ENCODE peak calls at places on chromosomes 13 and 19, in nine cellular contexts. One of them, this sample, is unnamed.

GRCh38 chr19:52248256-52248655 is 21.1 kb upstream of the ZNF766 start:
- DNase-seq in heart right ventricle: peak; percentile 31
- DNase-seq in choroid plexus epithelial cell: peak; percentile 73
- DNase-seq in KBM-7: peak; percentile 41
- DNase-seq in cardiac muscle cell: peak; percentile 62
- DNase-seq in OCI-LY7: peak; percentile 28
- DNase-seq in AG04449: no peak
- DNase-seq in stimulated activated CD4-positive, alpha-beta T cell treated with anti-CD3 and anti-CD28 coated beads, Interleukin-1b, Interleukin-23, amount 100 ng/mL, for 1 hour: no peak
- DNase-seq in WERI-Rb-1: peak; percentile 77
- DNase-seq in this sample: peak; percentile 56

GRCh38 chr19:55703790-55704215 is 28.8 kb downstream of the EPN1 start:
- DNase-seq in heart right ventricle: peak; percentile 60
- DNase-seq in choroid plexus epithelial cell: peak; percentile 36
- DNase-seq in KBM-7: no peak
- DNase-seq in cardiac muscle cell: peak; percentile 38
- DNase-seq in OCI-LY7: peak; percentile 19
- DNase-seq in AG04449: no peak
- DNase-seq in stimulated activated CD4-positive, alpha-beta T cell treated with anti-CD3 and anti-CD28 coated beads, Interleukin-1b, Interleukin-23, amount 100 ng/mL, for 1 hour: no peak
- DNase-seq in WERI-Rb-1: no peak
- DNase-seq in this sample: peak; percentile 39

GRCh38 chr19:50647879-50648615 is 1.2 kb upstream of the C19orf81 start:
- DNase-seq in heart right ventricle: no peak
- DNase-seq in choroid plexus epithelial cell: no peak
- DNase-seq in KBM-7: no peak
- DNase-seq in cardiac muscle cell: no peak
- DNase-seq in OCI-LY7: peak; percentile 22
- DNase-seq in AG04449: no peak
- DNase-seq in stimulated activated CD4-positive, alpha-beta T cell treated with anti-CD3 and anti-CD28 coated beads, Interleukin-1b, Interleukin-23, amount 100 ng/mL, for 1 hour: no peak
- DNase-seq in WERI-Rb-1: no peak
- DNase-seq in this sample: no peak

GRCh38 chr19:55372316-55373081 is 2.2 kb upstream of the IL11 start:
- DNase-seq in heart right ventricle: no peak
- DNase-seq in choroid plexus epithelial cell: no peak
- DNase-seq in KBM-7: no peak
- DNase-seq in cardiac muscle cell: peak; percentile 36
- DNase-seq in OCI-LY7: no peak
- DNase-seq in AG04449: no peak
- DNase-seq in stimulated activated CD4-positive, alpha-beta T cell treated with anti-CD3 and anti-CD28 coated beads, Interleukin-1b, Interleukin-23, amount 100 ng/mL, for 1 hour: no peak
- DNase-seq in WERI-Rb-1: no peak
- DNase-seq in this sample: no peak

GRCh38 chr13:99415851-99416331 is 85.4 kb upstream of the TM9SF2 start:
- DNase-seq in heart right ventricle: no peak
- DNase-seq in choroid plexus epithelial cell: no peak
- DNase-seq in KBM-7: no peak
- DNase-seq in cardiac muscle cell: no peak
- DNase-seq in OCI-LY7: no peak
- DNase-seq in AG04449: no peak
- DNase-seq in stimulated activated CD4-positive, alpha-beta T cell treated with anti-CD3 and anti-CD28 coated beads, Interleukin-1b, Interleukin-23, amount 100 ng/mL, for 1 hour: no peak
- DNase-seq in WERI-Rb-1: no peak
- DNase-seq in this sample: no peak

GRCh38 chr19:50531171-50531612 is 17.5 kb upstream of the ASPDH start:
- DNase-seq in heart right ventricle: no peak
- DNase-seq in choroid plexus epithelial cell: no peak
- DNase-seq in KBM-7: no peak
- DNase-seq in cardiac muscle cell: no peak
- DNase-seq in OCI-LY7: no peak
- DNase-seq in AG04449: no peak
- DNase-seq in stimulated activated CD4-positive, alpha-beta T cell treated with anti-CD3 and anti-CD28 coated beads, Interleukin-1b, Interleukin-23, amount 100 ng/mL, for 1 hour: no peak
- DNase-seq in WERI-Rb-1: no peak
- DNase-seq in this sample: no peak

GRCh38 chr19:1379961-1380489 is 3.7 kb upstream of the NDUFS7 start:
- DNase-seq in heart right ventricle: no peak
- DNase-seq in choroid plexus epithelial cell: no peak
- DNase-seq in KBM-7: no peak
- DNase-seq in cardiac muscle cell: no peak
- DNase-seq in OCI-LY7: no peak
- DNase-seq in AG04449: no peak
- DNase-seq in stimulated activated CD4-positive, alpha-beta T cell treated with anti-CD3 and anti-CD28 coated beads, Interleukin-1b, Interleukin-23, amount 100 ng/mL, for 1 hour: no peak
- DNase-seq in WERI-Rb-1: no peak
- DNase-seq in this sample: no peak

GRCh38 chr13:108915095-108915633 is 285.8 kb downstream of the MYO16 start:
- DNase-seq in heart right ventricle: no peak
- DNase-seq in choroid plexus epithelial cell: peak; percentile 88
- DNase-seq in KBM-7: peak; percentile 49
- DNase-seq in cardiac muscle cell: peak; percentile 67
- DNase-seq in OCI-LY7: no peak
- DNase-seq in AG04449: no peak
- DNase-seq in stimulated activated CD4-positive, alpha-beta T cell treated with anti-CD3 and anti-CD28 coated beads, Interleukin-1b, Interleukin-23, amount 100 ng/mL, for 1 hour: no peak
- DNase-seq in WERI-Rb-1: no peak
- DNase-seq in this sample: no peak

GRCh38 chr13:113116206-113116800 is 6.3 kb upstream of the F10 start:
- DNase-seq in heart right ventricle: no peak
- DNase-seq in choroid plexus epithelial cell: no peak
- DNase-seq in KBM-7: no peak
- DNase-seq in cardiac muscle cell: no peak
- DNase-seq in OCI-LY7: no peak
- DNase-seq in AG04449: no peak
- DNase-seq in stimulated activated CD4-positive, alpha-beta T cell treated with anti-CD3 and anti-CD28 coated beads, Interleukin-1b, Interleukin-23, amount 100 ng/mL, for 1 hour: no peak
- DNase-seq in WERI-Rb-1: peak; percentile 7
- DNase-seq in this sample: no peak

GRCh38 chr13:113026391-113026910 is 57.4 kb downstream of the MCF2L start:
- DNase-seq in heart right ventricle: peak; percentile 11
- DNase-seq in choroid plexus epithelial cell: no peak
- DNase-seq in KBM-7: no peak
- DNase-seq in cardiac muscle cell: no peak
- DNase-seq in OCI-LY7: no peak
- DNase-seq in AG04449: no peak
- DNase-seq in stimulated activated CD4-positive, alpha-beta T cell treated with anti-CD3 and anti-CD28 coated beads, Interleukin-1b, Interleukin-23, amount 100 ng/mL, for 1 hour: no peak
- DNase-seq in WERI-Rb-1: peak; percentile 91
- DNase-seq in this sample: no peak

GRCh38 chr13:113152894-113153809 is 5.3 kb upstream of the PROZ start:
- DNase-seq in heart right ventricle: peak; percentile 58
- DNase-seq in choroid plexus epithelial cell: peak; percentile 67
- DNase-seq in KBM-7: no peak
- DNase-seq in cardiac muscle cell: peak; percentile 68
- DNase-seq in OCI-LY7: peak; percentile 4
- DNase-seq in AG04449: no peak
- DNase-seq in stimulated activated CD4-positive, alpha-beta T cell treated with anti-CD3 and anti-CD28 coated beads, Interleukin-1b, Interleukin-23, amount 100 ng/mL, for 1 hour: no peak
- DNase-seq in WERI-Rb-1: peak; percentile 58
- DNase-seq in this sample: no peak

GRCh38 chr19:36125557-36125956 is 10.3 kb downstream of the TBCB start:
- DNase-seq in heart right ventricle: no peak
- DNase-seq in choroid plexus epithelial cell: no peak
- DNase-seq in KBM-7: no peak
- DNase-seq in cardiac muscle cell: no peak
- DNase-seq in OCI-LY7: no peak
- DNase-seq in AG04449: no peak
- DNase-seq in stimulated activated CD4-positive, alpha-beta T cell treated with anti-CD3 and anti-CD28 coated beads, Interleukin-1b, Interleukin-23, amount 100 ng/mL, for 1 hour: no peak
- DNase-seq in WERI-Rb-1: no peak
- DNase-seq in this sample: no peak

GRCh38 chr13:104980571-104980970 is 1554.9 kb downstream of the EFNB2 start:
- DNase-seq in heart right ventricle: no peak
- DNase-seq in choroid plexus epithelial cell: no peak
- DNase-seq in KBM-7: no peak
- DNase-seq in cardiac muscle cell: no peak
- DNase-seq in OCI-LY7: no peak
- DNase-seq in AG04449: no peak
- DNase-seq in stimulated activated CD4-positive, alpha-beta T cell treated with anti-CD3 and anti-CD28 coated beads, Interleukin-1b, Interleukin-23, amount 100 ng/mL, for 1 hour: no peak
- DNase-seq in WERI-Rb-1: no peak
- DNase-seq in this sample: no peak

GRCh38 chr19:9934132-9934950 is 2.0 kb downstream of the OLFM2 start:
- DNase-seq in heart right ventricle: peak; percentile 80
- DNase-seq in choroid plexus epithelial cell: peak; percentile 76
- DNase-seq in KBM-7: peak; percentile 81
- DNase-seq in cardiac muscle cell: peak; percentile 77
- DNase-seq in OCI-LY7: peak; percentile 86
- DNase-seq in AG04449: no peak
- DNase-seq in stimulated activated CD4-positive, alpha-beta T cell treated with anti-CD3 and anti-CD28 coated beads, Interleukin-1b, Interleukin-23, amount 100 ng/mL, for 1 hour: peak; percentile 54
- DNase-seq in WERI-Rb-1: peak; percentile 80
- DNase-seq in this sample: peak; percentile 100

GRCh38 chr13:70173236-70173959 is 65.1 kb upstream of the KLHL1 start:
- DNase-seq in heart right ventricle: no peak
- DNase-seq in choroid plexus epithelial cell: peak; percentile 1
- DNase-seq in KBM-7: no peak
- DNase-seq in cardiac muscle cell: no peak
- DNase-seq in OCI-LY7: no peak
- DNase-seq in AG04449: no peak
- DNase-seq in stimulated activated CD4-positive, alpha-beta T cell treated with anti-CD3 and anti-CD28 coated beads, Interleukin-1b, Interleukin-23, amount 100 ng/mL, for 1 hour: no peak
- DNase-seq in WERI-Rb-1: no peak
- DNase-seq in this sample: no peak

GRCh38 chr13:96279904-96280303 is 190.0 kb downstream of the HS6ST3 start:
- DNase-seq in heart right ventricle: no peak
- DNase-seq in choroid plexus epithelial cell: no peak
- DNase-seq in KBM-7: no peak
- DNase-seq in cardiac muscle cell: no peak
- DNase-seq in OCI-LY7: no peak
- DNase-seq in AG04449: no peak
- DNase-seq in stimulated activated CD4-positive, alpha-beta T cell treated with anti-CD3 and anti-CD28 coated beads, Interleukin-1b, Interleukin-23, amount 100 ng/mL, for 1 hour: no peak
- DNase-seq in WERI-Rb-1: no peak
- DNase-seq in this sample: no peak

GRCh38 chr19:29292562-29292961 is 79.6 kb upstream of the UQCRFS1 start:
- DNase-seq in heart right ventricle: no peak
- DNase-seq in choroid plexus epithelial cell: no peak
- DNase-seq in KBM-7: no peak
- DNase-seq in cardiac muscle cell: no peak
- DNase-seq in OCI-LY7: no peak
- DNase-seq in AG04449: no peak
- DNase-seq in stimulated activated CD4-positive, alpha-beta T cell treated with anti-CD3 and anti-CD28 coated beads, Interleukin-1b, Interleukin-23, amount 100 ng/mL, for 1 hour: no peak
- DNase-seq in WERI-Rb-1: no peak
- DNase-seq in this sample: no peak

GRCh38 chr19:36340786-36341386 is 38.1 kb downstream of the ZFP14 start:
- DNase-seq in heart right ventricle: no peak
- DNase-seq in choroid plexus epithelial cell: no peak
- DNase-seq in KBM-7: no peak
- DNase-seq in cardiac muscle cell: no peak
- DNase-seq in OCI-LY7: no peak
- DNase-seq in AG04449: no peak
- DNase-seq in stimulated activated CD4-positive, alpha-beta T cell treated with anti-CD3 and anti-CD28 coated beads, Interleukin-1b, Interleukin-23, amount 100 ng/mL, for 1 hour: no peak
- DNase-seq in WERI-Rb-1: no peak
- DNase-seq in this sample: no peak

GRCh38 chr13:30739646-30740642 is 4.6 kb downstream of the ALOX5AP start:
- DNase-seq in heart right ventricle: no peak
- DNase-seq in choroid plexus epithelial cell: peak; percentile 83
- DNase-seq in KBM-7: peak; percentile 62
- DNase-seq in cardiac muscle cell: peak; percentile 89
- DNase-seq in OCI-LY7: peak; percentile 5
- DNase-seq in AG04449: no peak
- DNase-seq in stimulated activated CD4-positive, alpha-beta T cell treated with anti-CD3 and anti-CD28 coated beads, Interleukin-1b, Interleukin-23, amount 100 ng/mL, for 1 hour: peak; percentile 15
- DNase-seq in WERI-Rb-1: no peak
- DNase-seq in this sample: no peak

GRCh38 chr19:29552454-29553280 is 26.9 kb downstream of the VSTM2B start:
- DNase-seq in heart right ventricle: no peak
- DNase-seq in choroid plexus epithelial cell: no peak
- DNase-seq in KBM-7: no peak
- DNase-seq in cardiac muscle cell: no peak
- DNase-seq in OCI-LY7: no peak
- DNase-seq in AG04449: no peak
- DNase-seq in stimulated activated CD4-positive, alpha-beta T cell treated with anti-CD3 and anti-CD28 coated beads, Interleukin-1b, Interleukin-23, amount 100 ng/mL, for 1 hour: no peak
- DNase-seq in WERI-Rb-1: no peak
- DNase-seq in this sample: peak; percentile 24

GRCh38 chr13:20015763-20016162 is 57.2 kb downstream of the ZMYM2 start:
- DNase-seq in heart right ventricle: no peak
- DNase-seq in choroid plexus epithelial cell: no peak
- DNase-seq in KBM-7: no peak
- DNase-seq in cardiac muscle cell: no peak
- DNase-seq in OCI-LY7: no peak
- DNase-seq in AG04449: no peak
- DNase-seq in stimulated activated CD4-positive, alpha-beta T cell treated with anti-CD3 and anti-CD28 coated beads, Interleukin-1b, Interleukin-23, amount 100 ng/mL, for 1 hour: no peak
- DNase-seq in WERI-Rb-1: no peak
- DNase-seq in this sample: no peak

GRCh38 chr19:7982103-7982502 is 23.3 kb downstream of the ELAVL1 start:
- DNase-seq in heart right ventricle: no peak
- DNase-seq in choroid plexus epithelial cell: no peak
- DNase-seq in KBM-7: no peak
- DNase-seq in cardiac muscle cell: no peak
- DNase-seq in OCI-LY7: no peak
- DNase-seq in AG04449: no peak
- DNase-seq in stimulated activated CD4-positive, alpha-beta T cell treated with anti-CD3 and anti-CD28 coated beads, Interleukin-1b, Interleukin-23, amount 100 ng/mL, for 1 hour: no peak
- DNase-seq in WERI-Rb-1: peak; percentile 59
- DNase-seq in this sample: no peak

GRCh38 chr19:50555447-50556235 is 12.6 kb downstream of the LRRC4B start:
- DNase-seq in heart right ventricle: peak; percentile 39
- DNase-seq in choroid plexus epithelial cell: peak; percentile 2
- DNase-seq in KBM-7: no peak
- DNase-seq in cardiac muscle cell: no peak
- DNase-seq in OCI-LY7: no peak
- DNase-seq in AG04449: no peak
- DNase-seq in stimulated activated CD4-positive, alpha-beta T cell treated with anti-CD3 and anti-CD28 coated beads, Interleukin-1b, Interleukin-23, amount 100 ng/mL, for 1 hour: no peak
- DNase-seq in WERI-Rb-1: peak; percentile 52
- DNase-seq in this sample: peak; percentile 15

GRCh38 chr13:32309812-32310706 is 5.1 kb downstream of the ZAR1L start:
- DNase-seq in heart right ventricle: no peak
- DNase-seq in choroid plexus epithelial cell: peak; percentile 85
- DNase-seq in KBM-7: peak; percentile 84
- DNase-seq in cardiac muscle cell: peak; percentile 81
- DNase-seq in OCI-LY7: peak; percentile 67
- DNase-seq in AG04449: no peak
- DNase-seq in stimulated activated CD4-positive, alpha-beta T cell treated with anti-CD3 and anti-CD28 coated beads, Interleukin-1b, Interleukin-23, amount 100 ng/mL, for 1 hour: no peak
- DNase-seq in WERI-Rb-1: peak; percentile 23
- DNase-seq in this sample: peak; percentile 47

GRCh38 chr13:46197299-46197975 is 14.3 kb upstream of the LRRC63 start:
- DNase-seq in heart right ventricle: no peak
- DNase-seq in choroid plexus epithelial cell: no peak
- DNase-seq in KBM-7: no peak
- DNase-seq in cardiac muscle cell: no peak
- DNase-seq in OCI-LY7: no peak
- DNase-seq in AG04449: no peak
- DNase-seq in stimulated activated CD4-positive, alpha-beta T cell treated with anti-CD3 and anti-CD28 coated beads, Interleukin-1b, Interleukin-23, amount 100 ng/mL, for 1 hour: no peak
- DNase-seq in WERI-Rb-1: no peak
- DNase-seq in this sample: no peak

GRCh38 chr19:33266971-33267484 is 35.3 kb downstream of the CEBPA start:
- DNase-seq in heart right ventricle: no peak
- DNase-seq in choroid plexus epithelial cell: no peak
- DNase-seq in KBM-7: no peak
- DNase-seq in cardiac muscle cell: no peak
- DNase-seq in OCI-LY7: no peak
- DNase-seq in AG04449: no peak
- DNase-seq in stimulated activated CD4-positive, alpha-beta T cell treated with anti-CD3 and anti-CD28 coated beads, Interleukin-1b, Interleukin-23, amount 100 ng/mL, for 1 hour: no peak
- DNase-seq in WERI-Rb-1: no peak
- DNase-seq in this sample: no peak

GRCh38 chr13:31835932-31836331 is 96.6 kb downstream of the RXFP2 start:
- DNase-seq in heart right ventricle: no peak
- DNase-seq in choroid plexus epithelial cell: peak; percentile 77
- DNase-seq in KBM-7: no peak
- DNase-seq in cardiac muscle cell: peak; percentile 29
- DNase-seq in OCI-LY7: no peak
- DNase-seq in AG04449: no peak
- DNase-seq in stimulated activated CD4-positive, alpha-beta T cell treated with anti-CD3 and anti-CD28 coated beads, Interleukin-1b, Interleukin-23, amount 100 ng/mL, for 1 hour: no peak
- DNase-seq in WERI-Rb-1: no peak
- DNase-seq in this sample: no peak

GRCh38 chr19:51702754-51703654 is 9.9 kb downstream of the SPACA6 start:
- DNase-seq in heart right ventricle: peak; percentile 33
- DNase-seq in choroid plexus epithelial cell: peak; percentile 15
- DNase-seq in KBM-7: no peak
- DNase-seq in cardiac muscle cell: no peak
- DNase-seq in OCI-LY7: no peak
- DNase-seq in AG04449: no peak
- DNase-seq in stimulated activated CD4-positive, alpha-beta T cell treated with anti-CD3 and anti-CD28 coated beads, Interleukin-1b, Interleukin-23, amount 100 ng/mL, for 1 hour: no peak
- DNase-seq in WERI-Rb-1: no peak
- DNase-seq in this sample: peak; percentile 56

GRCh38 chr13:33109801-33110200 is 93.6 kb downstream of the KL start:
- DNase-seq in heart right ventricle: no peak
- DNase-seq in choroid plexus epithelial cell: no peak
- DNase-seq in KBM-7: no peak
- DNase-seq in cardiac muscle cell: no peak
- DNase-seq in OCI-LY7: peak; percentile 7
- DNase-seq in AG04449: no peak
- DNase-seq in stimulated activated CD4-positive, alpha-beta T cell treated with anti-CD3 and anti-CD28 coated beads, Interleukin-1b, Interleukin-23, amount 100 ng/mL, for 1 hour: no peak
- DNase-seq in WERI-Rb-1: peak; percentile 19
- DNase-seq in this sample: peak; percentile 76

GRCh38 chr19:17244618-17245534 is 843 bp downstream of the NR2F6 start:
- DNase-seq in heart right ventricle: peak; percentile 62
- DNase-seq in choroid plexus epithelial cell: no peak
- DNase-seq in KBM-7: no peak
- DNase-seq in cardiac muscle cell: no peak
- DNase-seq in OCI-LY7: peak; percentile 73
- DNase-seq in AG04449: no peak
- DNase-seq in stimulated activated CD4-positive, alpha-beta T cell treated with anti-CD3 and anti-CD28 coated beads, Interleukin-1b, Interleukin-23, amount 100 ng/mL, for 1 hour: no peak
- DNase-seq in WERI-Rb-1: no peak
- DNase-seq in this sample: no peak

GRCh38 chr19:13847033-13847899 is 29.7 kb upstream of the NANOS3 start:
- DNase-seq in heart right ventricle: peak; percentile 98
- DNase-seq in choroid plexus epithelial cell: peak; percentile 96
- DNase-seq in KBM-7: peak; percentile 92
- DNase-seq in cardiac muscle cell: peak; percentile 97
- DNase-seq in OCI-LY7: peak; percentile 70
- DNase-seq in AG04449: no peak
- DNase-seq in stimulated activated CD4-positive, alpha-beta T cell treated with anti-CD3 and anti-CD28 coated beads, Interleukin-1b, Interleukin-23, amount 100 ng/mL, for 1 hour: peak; percentile 80
- DNase-seq in WERI-Rb-1: peak; percentile 87
- DNase-seq in this sample: peak; percentile 98